ENCODE peak calls at places on chromosomes 7 and 10, in six cellular contexts. U is activated CD8-positive, alpha-beta memory T cell treated with anti-CD3 and anti-CD28 coated beads for 1 hour; P is stimulated activated CD8-positive, alpha-beta memory T cell treated with anti-CD3 and anti-CD28 coated beads, Interleukin-15, amount 100 ng/mL, for 24 hours; Z is dorsolateral prefrontal cortex; K is mucosa of descending colon; F is BE2C. R is an unnamed sample.

GRCh38 chr10:27192284-27192683 is 37.1 kb downstream of the MASTL start:
- DNase-seq in U (no peak), P (no peak), Z (no peak), K (no peak), F (no peak), R (no peak)

GRCh38 chr10:27914888-27915287 is 84.0 kb downstream of the ODAD2 start:
- DNase-seq in U (no peak), P (no peak), Z (no peak), K (no peak), F (no peak), R (no peak)

GRCh38 chr7:141700291-141700847 is 1.6 kb downstream of the DENND11 start:
- DNase-seq in U (no peak), P (no peak), Z (no peak), K (no peak), F (no peak), R (no peak)

GRCh38 chr10:99266383-99266782 is 30.7 kb upstream of the HPSE2 start:
- DNase-seq in U (no peak), P (no peak), Z (no peak), K (no peak), F (peak), R (no peak)

GRCh38 chr7:50632561-50633413 is 67.6 kb upstream of the DDC start:
- DNase-seq in U (peak), P (no peak), Z (no peak), K (peak), F (peak), R (peak)

GRCh38 chr10:88154596-88155250 is 291.3 kb downstream of the PTEN start:
- DNase-seq in U (no peak), P (no peak), Z (no peak), K (no peak), F (no peak), R (no peak)

GRCh38 chr10:23343591-23344225 is 889 bp downstream of the C10orf67 start:
- DNase-seq in U (no peak), P (peak), Z (peak), K (peak), F (peak), R (no peak)

GRCh38 chr7:30524545-30524944 is 19.9 kb upstream of the GGCT start:
- DNase-seq in U (no peak), P (no peak), Z (no peak), K (no peak), F (no peak), R (no peak)

GRCh38 chr7:24854866-24855265 is 97.6 kb upstream of the GSDME start:
- DNase-seq in U (no peak), P (no peak), Z (no peak), K (no peak), F (no peak), R (no peak)

GRCh38 chr10:7408494-7409044 is 2.3 kb downstream of the SFMBT2 start:
- DNase-seq in U (no peak), P (peak), Z (peak), K (peak), F (peak), R (no peak)

GRCh38 chr10:131083915-131084790 is 227.4 kb downstream of the TCERG1L start:
- DNase-seq in U (no peak), P (no peak), Z (no peak), K (no peak), F (no peak), R (no peak)

GRCh38 chr10:37727491-37728352 is 129.7 kb downstream of the ZNF248 start:
- DNase-seq in U (no peak), P (no peak), Z (no peak), K (no peak), F (no peak), R (no peak)

GRCh38 chr10:124283215-124284046 is 135.3 kb downstream of the OAT start:
- DNase-seq in U (no peak), P (no peak), Z (no peak), K (no peak), F (peak), R (no peak)

GRCh38 chr7:492714-493065 is 27.0 kb downstream of the PDGFA start:
- DNase-seq in U (no peak), P (no peak), Z (no peak), K (no peak), F (no peak), R (no peak)

GRCh38 chr7:70068531-70068930 is 470.3 kb downstream of the AUTS2 start:
- DNase-seq in U (no peak), P (no peak), Z (no peak), K (no peak), F (no peak), R (no peak)

GRCh38 chr10:124052561-124052960 is 40.8 kb downstream of the CHST15 start:
- DNase-seq in U (no peak), P (no peak), Z (no peak), K (no peak), F (no peak), R (no peak)

GRCh38 chr7:57199252-57199651 is 67.0 kb upstream of the ZNF479 start:
- DNase-seq in U (no peak), P (no peak), Z (no peak), K (no peak), F (no peak), R (no peak)

GRCh38 chr10:2358586-2358985 is 621.3 kb upstream of the ADARB2 start:
- DNase-seq in U (no peak), P (no peak), Z (no peak), K (no peak), F (no peak), R (no peak)

GRCh38 chr7:100506356-100506930 is 22.7 kb downstream of the NYAP1 start:
- DNase-seq in U (no peak), P (no peak), Z (no peak), K (no peak), F (no peak), R (no peak)

GRCh38 chr10:12262278-12262981 is 66.4 kb downstream of the CDC123 start:
- DNase-seq in U (no peak), P (no peak), Z (no peak), K (no peak), F (no peak), R (no peak)

GRCh38 chr7:77199008-77199966 is at the start of gene FGL2:
- DNase-seq in U (peak), P (no peak), Z (peak), K (peak), F (no peak), R (no peak)

GRCh38 chr7:154852205-154852604 is 150.7 kb downstream of the PAXIP1 start:
- DNase-seq in U (no peak), P (no peak), Z (no peak), K (no peak), F (no peak), R (no peak)

GRCh38 chr10:71390435-71390820 is 6.3 kb upstream of the CDH23 start:
- DNase-seq in U (no peak), P (no peak), Z (peak), K (no peak), F (no peak), R (no peak)

GRCh38 chr7:2478387-2478760 is 2.2 kb upstream of the GRIFIN start:
- DNase-seq in U (no peak), P (no peak), Z (no peak), K (peak), F (no peak), R (no peak)

GRCh38 chr7:122310119-122311021 is 5.8 kb upstream of the FEZF1 start:
- DNase-seq in U (no peak), P (no peak), Z (no peak), K (no peak), F (no peak), R (no peak)

R was measured in stimulated activated CD4-positive, alpha-beta T cell treated with anti-CD3 and anti-CD28 coated beads, Interleukin-1b, Interleukin-23, amount 100 ng/mL, for 24 hours.